ENCODE peak calls at places on chromosomes 11 and 22, in seven cellular contexts. One of them, this sample, is unnamed.

GRCh38 chr11:12132790-12133145 is 22.4 kb downstream of the MICAL2 start:
- DNase-seq in RWPE2: no peak
- DNase-seq in cardiac fibroblast: no peak
- DNase-seq in suprapubic skin: no peak
- DNase-seq in colonic mucosa: no peak
- DNase-seq in fibroblast of lung: no peak
- DNase-seq in epithelial cell of esophagus: no peak
- DNase-seq in this sample: no peak

GRCh38 chr11:93733474-93733873 is 7.8 kb downstream of the TAF1D start:
- DNase-seq in colonic mucosa: no peak
- DNase-seq in fibroblast of lung: no peak
- DNase-seq in RWPE2: no peak
- DNase-seq in suprapubic skin: no peak
- DNase-seq in cardiac fibroblast: no peak
- DNase-seq in epithelial cell of esophagus: no peak
- DNase-seq in this sample: no peak

GRCh38 chr22:48664586-48664985 is 1163.1 kb downstream of the BRD1 start:
- DNase-seq in suprapubic skin: no peak
- DNase-seq in cardiac fibroblast: no peak
- DNase-seq in fibroblast of lung: no peak
- DNase-seq in epithelial cell of esophagus: no peak
- DNase-seq in colonic mucosa: no peak
- DNase-seq in RWPE2: no peak
- DNase-seq in this sample: no peak

GRCh38 chr11:2899080-2899783 is 13.7 kb upstream of the CDKN1C start:
- DNase-seq in cardiac fibroblast: no peak
- DNase-seq in colonic mucosa: no peak
- DNase-seq in epithelial cell of esophagus: no peak
- DNase-seq in fibroblast of lung: no peak
- DNase-seq in suprapubic skin: no peak
- DNase-seq in RWPE2: no peak
- DNase-seq in this sample: no peak

GRCh38 chr11:75350122-75350742 is 1.2 kb downstream of the ARRB1 start:
- DNase-seq in suprapubic skin: no peak
- DNase-seq in RWPE2: no peak
- DNase-seq in colonic mucosa: no peak
- DNase-seq in fibroblast of lung: no peak
- DNase-seq in cardiac fibroblast: no peak
- DNase-seq in epithelial cell of esophagus: no peak
- DNase-seq in this sample: no peak

GRCh38 chr11:97854357-97854756 is 1166.4 kb upstream of the CNTN5 start:
- DNase-seq in epithelial cell of esophagus: no peak
- DNase-seq in fibroblast of lung: no peak
- DNase-seq in RWPE2: no peak
- DNase-seq in colonic mucosa: no peak
- DNase-seq in suprapubic skin: no peak
- DNase-seq in cardiac fibroblast: no peak
- DNase-seq in this sample: no peak

GRCh38 chr22:27718186-27719032 is 83.1 kb downstream of the MN1 start:
- DNase-seq in RWPE2: peak
- DNase-seq in fibroblast of lung: peak
- DNase-seq in epithelial cell of esophagus: peak
- DNase-seq in suprapubic skin: peak
- DNase-seq in cardiac fibroblast: peak
- DNase-seq in colonic mucosa: peak
- DNase-seq in this sample: peak

GRCh38 chr11:31817621-31818493 is 6.7 kb upstream of the PAX6 start:
- DNase-seq in fibroblast of lung: peak
- DNase-seq in colonic mucosa: no peak
- DNase-seq in epithelial cell of esophagus: no peak
- DNase-seq in suprapubic skin: no peak
- DNase-seq in RWPE2: no peak
- DNase-seq in cardiac fibroblast: no peak
- DNase-seq in this sample: peak

GRCh38 chr11:100878474-100878873 is 191.4 kb downstream of the ARHGAP42 start:
- DNase-seq in fibroblast of lung: peak
- DNase-seq in suprapubic skin: no peak
- DNase-seq in RWPE2: no peak
- DNase-seq in colonic mucosa: no peak
- DNase-seq in cardiac fibroblast: peak
- DNase-seq in epithelial cell of esophagus: no peak
- DNase-seq in this sample: no peak

GRCh38 chr11:65650547-65651338 is 12.0 kb downstream of the RELA start:
- DNase-seq in epithelial cell of esophagus: peak
- DNase-seq in fibroblast of lung: no peak
- DNase-seq in RWPE2: peak
- DNase-seq in colonic mucosa: peak
- DNase-seq in suprapubic skin: no peak
- DNase-seq in cardiac fibroblast: no peak
- DNase-seq in this sample: no peak

GRCh38 chr11:110859998-110860397 is 147.8 kb upstream of the ARHGAP20 start:
- DNase-seq in epithelial cell of esophagus: no peak
- DNase-seq in suprapubic skin: no peak
- DNase-seq in fibroblast of lung: no peak
- DNase-seq in RWPE2: no peak
- DNase-seq in cardiac fibroblast: no peak
- DNase-seq in colonic mucosa: peak
- DNase-seq in this sample: no peak

GRCh38 chr11:95444309-95445202 is 213.6 kb upstream of the SESN3 start:
- DNase-seq in RWPE2: no peak
- DNase-seq in fibroblast of lung: no peak
- DNase-seq in suprapubic skin: no peak
- DNase-seq in cardiac fibroblast: no peak
- DNase-seq in colonic mucosa: no peak
- DNase-seq in epithelial cell of esophagus: peak
- DNase-seq in this sample: no peak

GRCh38 chr22:37253164-37253660 is 9.1 kb upstream of the RAC2 start:
- DNase-seq in fibroblast of lung: peak
- DNase-seq in colonic mucosa: no peak
- DNase-seq in epithelial cell of esophagus: no peak
- DNase-seq in cardiac fibroblast: no peak
- DNase-seq in suprapubic skin: no peak
- DNase-seq in RWPE2: no peak
- DNase-seq in this sample: no peak
- TF ChIP-seq CTCF in fibroblast of lung: no peak
- TF ChIP-seq CTCF in colonic mucosa: no peak
- TF ChIP-seq CTCF in epithelial cell of esophagus: no peak
- TF ChIP-seq CTCF in cardiac fibroblast: no peak
- TF ChIP-seq CTCF in suprapubic skin: no peak
- TF ChIP-seq CTCF in RWPE2: no peak
- TF ChIP-seq CTCF in this sample: no peak

DNA sequence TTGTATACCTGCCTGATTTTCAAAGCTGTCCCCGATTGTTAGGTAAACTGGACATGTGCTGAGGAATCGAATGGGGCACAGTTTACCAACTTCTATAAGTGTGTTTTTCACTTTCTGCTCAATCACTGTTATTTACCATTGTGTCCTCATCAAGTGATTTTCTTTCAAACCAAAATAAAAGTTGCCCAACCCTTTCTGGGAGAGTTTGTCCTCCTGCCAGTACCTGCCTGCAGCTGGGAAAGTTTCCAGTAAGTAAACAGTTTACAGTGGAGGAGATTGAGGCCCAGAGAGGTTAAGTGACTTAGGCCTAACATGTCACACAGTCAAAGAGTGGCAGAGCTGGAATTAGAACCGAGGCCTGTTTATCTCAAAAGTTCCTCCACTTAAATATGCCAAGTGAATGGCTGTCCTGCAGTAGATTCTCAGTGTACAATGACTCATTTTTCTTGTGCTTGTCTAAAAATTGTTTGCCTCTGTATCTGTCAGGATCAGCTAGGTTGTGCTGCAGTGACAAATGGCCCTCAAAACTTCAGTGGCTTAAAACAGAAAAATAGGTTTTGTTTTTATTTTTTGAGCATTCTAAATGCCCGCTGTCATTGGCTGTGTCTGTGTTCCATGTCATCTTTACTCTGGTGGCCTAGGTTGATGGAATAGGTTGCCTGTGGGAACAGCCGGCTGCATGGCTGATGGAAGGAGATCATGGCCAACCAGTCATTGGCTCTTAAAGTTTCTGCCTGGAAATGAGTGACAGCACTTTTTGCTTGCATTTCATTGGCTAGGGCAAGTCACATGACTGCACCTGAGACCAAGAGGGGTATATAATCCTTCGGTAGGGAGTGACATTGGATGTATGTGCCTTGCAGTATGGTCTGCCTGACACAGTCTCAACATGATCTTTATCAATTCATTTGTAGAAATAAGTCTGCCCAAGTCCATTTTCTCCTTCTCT is 61.8 kb upstream of the CRYBB3 start:
- DNase-seq in RWPE2: no peak
- DNase-seq in fibroblast of lung: no peak
- DNase-seq in epithelial cell of esophagus: peak
- DNase-seq in suprapubic skin: no peak
- DNase-seq in cardiac fibroblast: no peak
- DNase-seq in colonic mucosa: peak
- DNase-seq in this sample: no peak
- TF ChIP-seq CTCF in RWPE2: no peak
- TF ChIP-seq CTCF in fibroblast of lung: no peak
- TF ChIP-seq CTCF in epithelial cell of esophagus: no peak
- TF ChIP-seq CTCF in suprapubic skin: no peak
- TF ChIP-seq CTCF in cardiac fibroblast: no peak
- TF ChIP-seq CTCF in colonic mucosa: no peak
- TF ChIP-seq CTCF in this sample: no peak

GRCh38 chr11:61671527-61671926 is 8.7 kb upstream of the DAGLA start:
- DNase-seq in epithelial cell of esophagus: peak
- DNase-seq in suprapubic skin: no peak
- DNase-seq in cardiac fibroblast: no peak
- DNase-seq in RWPE2: no peak
- DNase-seq in colonic mucosa: peak
- DNase-seq in fibroblast of lung: no peak
- DNase-seq in this sample: no peak
- TF ChIP-seq CTCF in epithelial cell of esophagus: peak
- TF ChIP-seq CTCF in suprapubic skin: no peak
- TF ChIP-seq CTCF in cardiac fibroblast: peak
- TF ChIP-seq CTCF in RWPE2: peak
- TF ChIP-seq CTCF in colonic mucosa: peak
- TF ChIP-seq CTCF in fibroblast of lung: peak
- TF ChIP-seq CTCF in this sample: peak

GRCh38 chr22:43941449-43941848 is 13.8 kb upstream of the SAMM50 start:
- DNase-seq in suprapubic skin: no peak
- DNase-seq in fibroblast of lung: no peak
- DNase-seq in epithelial cell of esophagus: no peak
- DNase-seq in RWPE2: no peak
- DNase-seq in cardiac fibroblast: no peak
- DNase-seq in colonic mucosa: no peak
- DNase-seq in this sample: no peak

GRCh38 chr22:43948836-43949235 is 6.4 kb upstream of the SAMM50 start:
- DNase-seq in cardiac fibroblast: no peak
- DNase-seq in epithelial cell of esophagus: no peak
- DNase-seq in colonic mucosa: no peak
- DNase-seq in fibroblast of lung: no peak
- DNase-seq in RWPE2: no peak
- DNase-seq in suprapubic skin: no peak
- DNase-seq in this sample: no peak

GRCh38 chr22:43946391-43946680 is 8.9 kb upstream of the SAMM50 start:
- DNase-seq in epithelial cell of esophagus: no peak
- DNase-seq in colonic mucosa: no peak
- DNase-seq in RWPE2: no peak
- DNase-seq in fibroblast of lung: no peak
- DNase-seq in cardiac fibroblast: peak
- DNase-seq in suprapubic skin: no peak
- DNase-seq in this sample: no peak

GRCh38 chr22:43945632-43946390 is 9.4 kb upstream of the SAMM50 start:
- DNase-seq in RWPE2: no peak
- DNase-seq in cardiac fibroblast: peak
- DNase-seq in colonic mucosa: peak
- DNase-seq in suprapubic skin: no peak
- DNase-seq in fibroblast of lung: peak
- DNase-seq in epithelial cell of esophagus: peak
- DNase-seq in this sample: no peak

DNA sequence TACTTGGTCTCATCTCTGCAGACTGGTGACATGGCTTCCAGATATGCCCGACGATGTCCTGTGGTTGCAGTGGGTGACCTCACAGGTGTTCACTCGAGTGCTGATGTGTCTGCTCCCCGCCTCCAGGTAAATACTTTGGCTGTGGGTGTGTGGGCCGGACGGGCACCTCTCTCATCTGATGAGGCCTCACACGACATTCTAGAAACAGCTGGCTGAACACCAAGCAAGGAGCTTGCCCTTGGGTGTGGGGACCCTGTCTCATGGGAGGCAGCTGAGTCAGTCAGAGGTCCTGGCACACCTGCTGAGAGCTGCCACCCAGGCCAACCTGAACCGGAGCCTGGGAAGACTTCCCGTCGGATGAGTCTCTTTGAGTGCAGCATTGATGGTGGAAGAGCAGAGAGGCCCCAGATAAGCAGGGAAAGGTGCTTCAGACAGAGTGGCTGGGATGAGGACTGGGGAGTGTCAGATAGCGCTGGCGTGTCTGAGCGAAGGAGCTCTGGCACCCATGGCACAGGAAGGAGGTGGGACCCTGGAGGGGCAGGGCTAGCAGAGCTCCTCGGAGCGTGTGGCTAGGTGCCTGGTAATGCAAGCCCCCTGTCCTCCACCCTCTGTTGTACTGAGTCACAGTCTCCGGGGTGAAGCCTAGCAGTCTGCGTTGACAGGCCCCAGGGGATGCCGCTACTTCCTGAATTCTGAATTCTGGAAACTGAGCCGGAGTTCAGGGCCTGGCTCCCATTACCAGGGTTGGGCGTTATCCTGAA is 10.4 kb upstream of the SAMM50 start:
- DNase-seq in fibroblast of lung: no peak
- DNase-seq in RWPE2: no peak
- DNase-seq in epithelial cell of esophagus: peak
- DNase-seq in colonic mucosa: no peak
- DNase-seq in suprapubic skin: no peak
- DNase-seq in cardiac fibroblast: peak
- DNase-seq in this sample: no peak
- TF ChIP-seq CTCF in fibroblast of lung: no peak
- TF ChIP-seq CTCF in RWPE2: no peak
- TF ChIP-seq CTCF in epithelial cell of esophagus: no peak
- TF ChIP-seq CTCF in colonic mucosa: no peak
- TF ChIP-seq CTCF in suprapubic skin: no peak
- TF ChIP-seq CTCF in cardiac fibroblast: no peak
- TF ChIP-seq CTCF in this sample: no peak

GRCh38 chr11:104343578-104343977 is 179.6 kb upstream of the PDGFD start:
- DNase-seq in fibroblast of lung: peak
- DNase-seq in suprapubic skin: no peak
- DNase-seq in cardiac fibroblast: peak
- DNase-seq in epithelial cell of esophagus: peak
- DNase-seq in colonic mucosa: no peak
- DNase-seq in RWPE2: no peak
- DNase-seq in this sample: no peak
- TF ChIP-seq CTCF in fibroblast of lung: peak
- TF ChIP-seq CTCF in suprapubic skin: no peak
- TF ChIP-seq CTCF in cardiac fibroblast: peak
- TF ChIP-seq CTCF in epithelial cell of esophagus: peak
- TF ChIP-seq CTCF in colonic mucosa: peak
- TF ChIP-seq CTCF in RWPE2: peak
- TF ChIP-seq CTCF in this sample: peak

This sample was measured in osteocyte.